ENCODE peak calls at places on chromosome 9, in five cellular contexts. V, G, C, L and M are unnamed samples.

GRCh38 chr9:104635471-104635870 is 17.5 kb upstream of the OR13C9 start:
- DNase-seq in V (no peak), L (no peak), C (no peak), G (no peak), M (no peak)

GRCh38 chr9:12737871-12738270 is 36.9 kb upstream of the LURAP1L start:
- DNase-seq in L (no peak), V (no peak), G (no peak), C (no peak), M (no peak)

GRCh38 chr9:134592018-134592818 is 49.4 kb upstream of the COL5A1 start:
- DNase-seq in G (peak), V (no peak), C (no peak), L (peak), M (no peak)

GRCh38 chr9:133352635-133353340 is 3.5 kb downstream of the SURF1 start:
- DNase-seq in V (peak), G (no peak), L (no peak), C (no peak), M (no peak)

GRCh38 chr9:131951155-131951554 is 128.5 kb downstream of the MED27 start:
- DNase-seq in V (no peak), C (no peak), L (no peak), G (no peak), M (no peak)

GRCh38 chr9:100474082-100474949 is 1.4 kb downstream of the TMEFF1 start:
- DNase-seq in L (no peak), C (no peak), G (no peak), V (no peak), M (no peak)

GRCh38 chr9:92492781-92493401 is 10.6 kb upstream of the ASPN start:
- DNase-seq in C (no peak), G (no peak), V (no peak), L (no peak), M (no peak)

GRCh38 chr9:81388831-81389230 is 300.5 kb downstream of the TLE1 start:
- DNase-seq in C (no peak), G (no peak), L (no peak), V (no peak), M (no peak)

GRCh38 chr9:134229466-134230091 is 65.2 kb upstream of the RNU6ATAC start:
- DNase-seq in C (no peak), G (no peak), L (no peak), V (peak), M (no peak)

GRCh38 chr9:133768859-133769510 is 30.8 kb upstream of the SARDH start:
- DNase-seq in G (peak), C (peak), L (no peak), V (peak), M (no peak)

GRCh38 chr9:32825203-32825602 is 41.9 kb downstream of the TMEM215 start:
- DNase-seq in G (no peak), L (no peak), V (no peak), C (no peak), M (no peak)

GRCh38 chr9:125241863-125242739 is 958 bp upstream of the HSPA5 start:
- DNase-seq in G (no peak), L (no peak), V (peak), C (no peak), M (no peak)

DNA sequence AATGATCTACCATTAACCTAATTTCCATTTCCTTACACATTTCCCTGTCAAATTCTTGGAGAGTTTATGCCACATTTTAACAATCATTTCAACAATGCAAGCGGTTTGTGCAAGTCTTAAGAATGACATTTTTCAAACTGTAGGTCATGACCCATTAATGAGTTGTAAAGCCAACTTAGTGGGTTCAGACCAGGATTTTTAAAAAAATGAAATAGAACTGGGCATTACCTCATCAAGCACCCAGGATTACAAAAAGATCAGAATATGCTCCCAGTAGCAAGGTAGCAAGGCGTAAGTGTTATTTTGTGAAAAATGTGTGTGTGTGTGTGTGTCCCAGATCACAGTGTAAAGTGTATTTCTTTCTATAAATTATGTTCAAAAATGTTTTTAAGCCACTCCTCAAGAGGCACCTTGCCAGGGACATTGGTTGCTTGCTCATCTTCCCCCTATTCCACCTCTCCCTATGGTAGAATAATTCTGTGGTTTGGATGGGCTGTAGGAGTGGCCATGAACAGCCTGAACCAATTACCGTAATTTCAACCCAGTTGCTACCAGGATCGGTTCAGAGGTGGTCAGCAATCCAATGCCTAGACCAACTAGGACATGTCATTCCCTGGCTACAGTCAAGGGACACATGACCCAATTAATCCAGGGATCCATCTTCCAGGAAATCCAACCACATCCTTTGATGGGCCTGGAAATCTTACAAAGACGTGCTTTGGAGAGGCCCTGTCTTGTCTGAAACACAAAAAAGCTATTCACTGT is 14.4 kb upstream of the TGFBR1 start:
- DNase-seq in C (no peak), G (no peak), V (no peak), L (no peak), M (no peak)
- H3K27ac ChIP-seq in C (no peak), G (no peak), V (no peak), L (no peak), M (no peak)

DNA sequence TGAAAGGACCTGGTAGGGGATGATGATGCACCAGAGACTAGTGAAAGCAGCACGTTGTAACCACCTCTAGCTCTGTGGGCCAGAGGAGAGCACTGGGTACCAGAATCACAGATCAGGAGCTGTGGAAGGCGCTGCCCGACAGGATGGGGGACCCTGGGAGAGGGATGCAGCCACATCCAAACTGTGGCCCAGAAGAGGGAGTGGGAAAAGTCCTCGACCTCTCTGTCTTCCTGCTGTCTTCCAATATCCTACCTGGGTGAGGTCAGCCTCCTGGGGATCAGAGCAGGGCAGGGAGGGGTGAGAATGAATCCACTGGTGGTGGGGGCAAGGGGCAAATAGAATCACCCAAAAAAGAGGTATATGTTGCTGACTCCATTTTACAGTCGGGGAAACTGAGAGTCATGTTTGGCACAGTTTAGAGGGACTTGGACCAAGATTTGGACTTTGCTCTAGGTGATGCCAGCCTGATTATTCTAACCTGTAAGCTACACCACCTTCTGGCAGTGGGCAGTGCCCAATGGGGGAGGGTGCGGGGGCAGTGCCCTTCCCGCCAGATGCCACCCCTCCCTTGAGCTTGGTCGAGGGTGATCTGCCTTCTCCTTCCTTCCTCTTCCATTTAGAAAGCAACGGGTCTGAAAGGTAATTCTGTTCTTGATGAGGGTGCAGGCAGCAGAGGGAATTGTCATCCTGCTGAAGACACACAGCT is 155.8 kb downstream of the RGS3 start:
- DNase-seq in G (no peak), L (no peak), C (peak), V (peak), M (no peak)
- H3K9ac ChIP-seq in G (no peak), L (no peak), C (no peak), V (peak), M (no peak)

DNA sequence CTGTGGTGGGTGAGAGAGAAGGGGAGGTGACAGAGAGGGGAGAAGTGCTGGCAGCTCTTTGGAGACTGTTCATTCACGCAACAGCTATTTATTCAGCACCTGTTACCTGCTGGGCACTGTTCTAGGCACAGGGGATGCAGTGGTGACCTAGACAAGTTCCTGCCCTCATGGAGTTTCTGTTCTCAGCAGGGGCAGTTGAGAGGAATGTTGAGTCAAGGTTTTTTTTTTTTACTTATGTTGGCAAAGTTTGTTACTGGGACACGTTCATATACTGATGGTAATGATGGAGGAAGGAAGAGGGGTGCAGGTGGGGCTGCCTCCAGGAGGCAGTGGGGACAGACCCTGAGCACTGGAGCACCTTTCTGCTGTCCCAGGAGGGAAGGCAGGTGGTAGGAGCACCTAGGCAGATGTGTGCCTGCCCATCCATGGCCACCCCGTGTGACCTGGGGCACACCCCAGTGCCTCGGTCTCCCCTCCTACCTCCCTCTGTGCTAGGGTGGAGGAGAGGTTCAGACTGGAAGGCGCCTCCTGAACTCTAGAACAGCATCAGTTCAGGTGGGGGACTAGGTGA is 49.4 kb upstream of the SLC25A51 start:
- DNase-seq in G (no peak), C (no peak), L (no peak), V (peak), M (no peak)
- H3K27ac ChIP-seq in G (peak), C (no peak), L (peak), V (peak), M (no peak)

GRCh38 chr9:112174965-112175795 is at the start of gene SUSD1:
- DNase-seq in C (peak), L (no peak), G (peak), V (peak), M (peak)

GRCh38 chr9:112174223-112174964 is 703 bp downstream of the SUSD1 start:
- DNase-seq in G (peak), C (no peak), V (peak), L (peak), M (peak)

GRCh38 chr9:112173489-112174222 is 1.4 kb downstream of the SUSD1 start:
- DNase-seq in L (no peak), G (peak), V (no peak), C (no peak), M (peak)

GRCh38 chr9:112176410-112177010 is 1.4 kb upstream of the SUSD1 start:
- DNase-seq in L (no peak), V (no peak), G (no peak), C (no peak), M (peak)

GRCh38 chr9:112175796-112176315 is 759 bp upstream of the SUSD1 start:
- DNase-seq in V (no peak), C (no peak), L (no peak), G (peak), M (no peak)
- H3K9ac ChIP-seq in V (peak), C (no peak), L (no peak), G (peak), M (peak)

DNA sequence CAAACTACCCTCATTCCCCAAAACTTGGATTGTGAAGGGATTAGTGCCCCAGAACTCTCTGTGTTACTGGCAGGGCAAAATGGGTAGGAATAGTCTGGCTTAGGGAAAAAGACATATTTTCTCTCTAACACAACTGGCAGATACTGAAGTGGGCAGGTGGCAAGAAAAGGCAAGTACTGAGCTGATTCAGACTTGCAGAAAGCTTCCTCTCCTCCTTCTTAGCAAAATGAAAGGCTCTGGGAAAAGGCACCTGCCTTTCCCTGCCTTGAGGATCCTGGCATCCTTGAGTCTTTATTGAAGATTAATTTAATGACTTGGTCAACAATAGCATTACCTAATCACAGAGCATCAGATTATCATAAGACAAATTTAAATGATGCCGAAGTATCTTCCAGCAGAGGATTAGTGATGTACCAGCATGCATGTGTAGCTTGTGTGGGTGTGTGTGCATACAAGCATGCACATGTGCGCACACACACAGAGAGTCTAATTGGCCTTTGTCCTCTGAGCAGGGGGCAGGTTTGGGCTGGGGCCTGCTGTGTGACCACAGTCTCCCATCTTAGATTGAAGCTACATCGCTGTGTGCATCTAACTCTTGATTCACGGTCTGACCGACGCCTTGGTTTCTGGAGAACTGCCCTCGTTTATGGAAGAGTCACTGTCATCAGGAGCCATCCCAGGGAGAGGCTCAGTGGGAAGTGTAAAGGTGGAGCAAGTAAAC is 294.8 kb downstream of the AOPEP start:
- DNase-seq in G (no peak), V (no peak), C (no peak), L (no peak), M (no peak)
- H3K27ac ChIP-seq in G (no peak), V (no peak), C (no peak), L (peak), M (no peak)

DNA sequence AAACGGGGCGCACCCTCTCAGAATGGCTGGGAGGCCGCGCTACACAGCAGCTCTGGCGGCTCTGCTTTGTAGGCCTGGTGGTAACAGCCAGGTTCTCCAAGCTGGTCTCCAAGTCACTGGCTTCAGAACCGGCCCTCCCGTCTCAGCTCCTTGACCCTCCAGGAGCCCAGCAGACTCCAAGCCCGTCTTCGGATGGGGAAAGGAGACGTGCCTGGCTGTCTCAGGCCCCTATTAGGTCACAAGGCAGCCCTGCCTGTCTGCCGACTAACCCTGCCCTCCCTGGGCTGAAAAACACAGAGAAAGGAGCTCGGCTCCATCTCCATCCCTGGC is 2.2 kb downstream of the ASB6 start:
- DNase-seq in V (no peak), G (no peak), L (no peak), C (no peak), M (no peak)
- H3K9ac ChIP-seq in V (no peak), G (no peak), L (no peak), C (no peak), M (no peak)

GRCh38 chr9:21580636-21581353 is 98.7 kb upstream of the IFNE start:
- DNase-seq in G (no peak), C (no peak), L (no peak), V (no peak), M (no peak)

GRCh38 chr9:21589344-21590056 is 107.4 kb upstream of the IFNE start:
- DNase-seq in V (no peak), L (no peak), G (no peak), C (no peak), M (no peak)

GRCh38 chr9:21583628-21584027 is 101.5 kb upstream of the IFNE start:
- DNase-seq in G (no peak), V (no peak), C (no peak), L (no peak), M (no peak)

GRCh38 chr9:21585756-21586752 is 103.9 kb upstream of the IFNE start:
- DNase-seq in L (no peak), V (no peak), C (no peak), G (no peak), M (no peak)

DNA sequence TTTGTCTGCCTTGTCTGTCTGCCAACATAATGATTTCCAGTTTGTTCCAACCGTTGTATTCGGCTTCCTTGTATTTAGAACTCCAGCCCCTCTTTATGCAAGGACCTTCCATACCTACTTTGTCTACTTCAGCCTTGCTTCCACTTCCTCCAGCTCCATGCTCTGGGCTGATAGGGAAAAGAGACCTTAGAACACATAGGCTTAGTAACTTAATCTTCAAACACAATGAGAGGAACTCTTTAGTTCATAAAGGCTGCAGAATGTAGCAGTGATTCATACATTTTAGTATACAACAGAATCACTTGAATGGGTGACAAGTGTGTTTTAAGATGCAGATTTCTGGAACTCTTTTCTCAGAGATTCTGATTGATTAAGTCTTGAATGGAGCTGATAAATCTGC is 102.8 kb upstream of the IFNE start:
- DNase-seq in C (no peak), G (no peak), V (no peak), L (peak), M (no peak)
- H3K27ac ChIP-seq in C (no peak), G (no peak), V (no peak), L (no peak), M (no peak)

GRCh38 chr9:20732118-20732517 is 48.1 kb downstream of the FOCAD start:
- DNase-seq in V (no peak), L (peak), C (no peak), G (no peak), M (no peak)
- H3K9ac ChIP-seq in V (no peak), L (no peak), C (no peak), G (no peak), M (no peak)